ENCODE peak calls at places on chromosomes 13 and 19, in ten cellular contexts. Q is uterus, S is GM13976, F is neural crest cell, K is foreskin fibroblast, W is mucosa of descending colon, V is cardiac muscle cell, G is NB4, I is adrenal gland, O is AG04450. C is an unnamed sample.

GRCh38 chr19:48724796-48725753 is 5.5 kb upstream of the MAMSTR start:
- DNase-seq in F (no peak), Q (peak), O (peak), W (peak), G (peak), S (peak), K (peak), V (peak), I (peak), C (peak)

GRCh38 chr13:96223231-96223630 is 133.3 kb downstream of the HS6ST3 start:
- DNase-seq in F (no peak), W (no peak), O (no peak), Q (no peak), I (no peak), G (no peak), V (no peak), K (peak), S (no peak), C (no peak)

GRCh38 chr19:46716672-46717033 is 261 bp downstream of the PRKD2 start:
- DNase-seq in I (no peak), V (peak), G (no peak), F (no peak), Q (no peak), W (no peak), O (no peak), K (no peak), S (no peak), C (peak)

GRCh38 chr19:12867120-12868099 is 13.8 kb downstream of the DNASE2 start:
- DNase-seq in F (peak), V (peak), W (peak), O (no peak), K (peak), G (no peak), Q (peak), I (peak), S (peak), C (peak)

GRCh38 chr13:102260256-102260655 is 141.6 kb downstream of the FGF14 start:
- DNase-seq in W (no peak), K (no peak), F (no peak), S (no peak), Q (no peak), O (no peak), V (no peak), I (no peak), G (no peak), C (no peak)

GRCh38 chr13:29589234-29589633 is 6.3 kb downstream of the SLC7A1 start:
- DNase-seq in V (no peak), Q (no peak), F (no peak), I (no peak), W (no peak), K (peak), O (no peak), S (no peak), G (no peak), C (no peak)

GRCh38 chr19:38952395-38953165 is 21.8 kb downstream of the MRPS12 start:
- DNase-seq in S (peak), V (peak), O (no peak), I (peak), Q (no peak), G (peak), W (no peak), K (no peak), F (peak), C (peak)

GRCh38 chr19:30419581-30420180 is 47.5 kb downstream of the ZNF536 start:
- DNase-seq in W (no peak), O (no peak), V (no peak), F (no peak), G (no peak), K (peak), Q (no peak), S (no peak), I (peak), C (no peak)

GRCh38 chr13:40189426-40189825 is 477.0 kb downstream of the FOXO1 start:
- DNase-seq in F (no peak), O (no peak), K (no peak), Q (no peak), I (no peak), V (no peak), S (no peak), W (no peak), G (no peak), C (no peak)

GRCh38 chr19:16208064-16208759 is 10.5 kb downstream of the AP1M1 start:
- DNase-seq in W (no peak), O (no peak), V (no peak), I (no peak), Q (no peak), K (no peak), S (no peak), G (no peak), F (no peak), C (peak)

GRCh38 chr13:107493271-107493670 is 722.1 kb downstream of the LIG4 start:
- DNase-seq in W (no peak), K (no peak), V (no peak), I (no peak), G (no peak), O (no peak), F (no peak), S (no peak), Q (no peak), C (no peak)

GRCh38 chr13:20191902-20192469 is 752 bp downstream of the GJB2 start:
- DNase-seq in G (peak), K (no peak), I (no peak), O (no peak), Q (no peak), S (peak), V (no peak), F (no peak), W (peak), C (peak)

GRCh38 chr13:100566543-100566942 is 22.0 kb downstream of the GGACT start:
- DNase-seq in V (no peak), S (no peak), I (no peak), K (peak), W (no peak), G (no peak), O (no peak), F (no peak), Q (no peak), C (no peak)

GRCh38 chr19:38173324-38174041 is 50.5 kb downstream of the DPF1 start:
- DNase-seq in W (no peak), Q (no peak), G (no peak), V (no peak), F (no peak), K (no peak), S (no peak), O (no peak), I (peak), C (peak)

GRCh38 chr13:99517984-99518383 is 16.7 kb downstream of the TM9SF2 start:
- DNase-seq in V (no peak), O (no peak), F (no peak), G (no peak), S (no peak), K (no peak), W (no peak), Q (no peak), I (no peak), C (no peak)

GRCh38 chr19:38745316-38745715 is 1.0 kb upstream of the CAPN12 start:
- DNase-seq in K (no peak), I (no peak), F (no peak), W (no peak), G (no peak), V (no peak), S (no peak), O (no peak), Q (no peak), C (peak)

GRCh38 chr13:88857256-88857655 is 1186.1 kb downstream of the SLITRK5 start:
- DNase-seq in K (no peak), W (no peak), F (no peak), O (no peak), Q (no peak), G (no peak), I (no peak), S (no peak), V (no peak), C (no peak)

GRCh38 chr19:14089662-14090508 is 666 bp downstream of the SAMD1 start:
- DNase-seq in F (peak), W (peak), I (peak), Q (peak), G (peak), K (peak), S (no peak), O (no peak), V (peak), C (peak)

GRCh38 chr19:17001603-17002183 is 24.9 kb downstream of the CPAMD8 start:
- DNase-seq in G (peak), O (no peak), W (peak), F (no peak), S (peak), I (no peak), Q (no peak), V (no peak), K (no peak), C (no peak)

GRCh38 chr13:38045278-38046048 is 175.9 kb upstream of the TRPC4 start:
- DNase-seq in I (no peak), S (no peak), O (no peak), G (peak), F (no peak), Q (no peak), W (no peak), K (no peak), V (peak), C (no peak)

GRCh38 chr19:33293255-33294057 is 8.9 kb downstream of the CEBPA start:
- DNase-seq in Q (peak), F (no peak), S (no peak), W (peak), V (no peak), K (peak), I (no peak), O (peak), G (peak), C (peak)

GRCh38 chr13:66849706-66850105 is 380.4 kb downstream of the PCDH9 start:
- DNase-seq in F (no peak), Q (no peak), K (no peak), O (no peak), I (no peak), S (no peak), G (no peak), V (no peak), W (no peak), C (no peak)

GRCh38 chr13:42223681-42224080 is 48.3 kb upstream of the AKAP11 start:
- DNase-seq in S (no peak), G (no peak), Q (no peak), V (no peak), I (no peak), O (no peak), W (no peak), K (no peak), F (no peak), C (no peak)
- TF ChIP-seq CTCF in S (no peak), G (no peak), Q (no peak), V (no peak), I (no peak), O (no peak), W (no peak), K (no peak), F (no peak), C (no peak)

GRCh38 chr19:8028951-8029491 is 23.5 kb upstream of the CCL25 start:
- DNase-seq in S (no peak), O (no peak), I (no peak), K (no peak), V (peak), W (no peak), G (no peak), Q (no peak), F (peak), C (peak)
- TF ChIP-seq CTCF in S (no peak), O (no peak), I (no peak), K (no peak), V (no peak), W (no peak), G (no peak), Q (no peak), F (no peak), C (no peak)

GRCh38 chr19:2661615-2662014 is 40.9 kb downstream of the GNG7 start:
- DNase-seq in V (no peak), W (no peak), K (no peak), F (no peak), Q (no peak), O (no peak), G (peak), I (no peak), S (no peak), C (no peak)
- TF ChIP-seq CTCF in V (no peak), W (no peak), K (no peak), F (peak), Q (no peak), O (no peak), G (peak), I (no peak), S (no peak), C (peak)

DNA sequence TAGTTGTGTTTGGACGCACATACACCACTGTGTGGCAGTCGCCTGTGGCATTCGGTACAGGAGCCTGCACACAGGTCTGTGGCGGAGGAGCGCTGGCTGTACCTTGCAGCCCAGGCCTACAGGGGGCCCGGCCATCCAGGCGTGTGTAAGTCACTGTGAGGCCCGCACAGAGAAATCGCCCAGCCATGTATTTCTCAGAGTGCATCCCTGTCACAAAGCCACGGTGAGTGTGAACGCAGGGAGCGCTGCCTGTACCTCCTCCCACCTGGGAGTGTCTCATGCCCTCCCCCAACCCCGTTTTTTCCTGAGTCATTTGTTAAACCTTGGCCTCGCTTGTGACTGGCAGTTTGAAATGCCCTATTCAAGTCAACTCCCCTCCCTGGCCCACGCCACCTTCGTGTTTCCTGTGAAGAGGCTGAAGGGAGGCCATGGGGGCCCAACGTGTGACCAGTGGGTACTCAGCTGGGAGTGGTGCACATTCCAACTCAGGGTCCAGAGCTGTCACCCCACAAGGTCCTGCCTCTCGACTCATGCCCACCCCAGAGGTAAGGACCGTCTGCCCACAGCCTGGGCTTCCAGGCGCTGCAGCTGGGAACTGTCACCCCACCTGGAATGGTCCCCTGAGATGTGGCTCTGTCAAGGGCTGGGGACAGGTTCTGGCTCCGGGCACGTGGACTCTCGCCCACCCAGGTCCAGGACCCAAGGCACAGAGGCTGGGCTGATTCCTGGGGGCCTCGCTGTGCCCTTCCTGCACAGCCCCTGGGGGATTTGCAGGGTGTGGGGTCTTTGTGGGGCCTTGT is 11.6 kb upstream of the RASA3 start:
- DNase-seq in G (peak), W (peak), I (no peak), F (no peak), O (no peak), Q (no peak), S (peak), V (peak), K (no peak), C (peak)
- TF ChIP-seq CTCF in G (peak), W (no peak), I (no peak), F (peak), O (peak), Q (no peak), S (no peak), V (peak), K (no peak), C (no peak)

DNA sequence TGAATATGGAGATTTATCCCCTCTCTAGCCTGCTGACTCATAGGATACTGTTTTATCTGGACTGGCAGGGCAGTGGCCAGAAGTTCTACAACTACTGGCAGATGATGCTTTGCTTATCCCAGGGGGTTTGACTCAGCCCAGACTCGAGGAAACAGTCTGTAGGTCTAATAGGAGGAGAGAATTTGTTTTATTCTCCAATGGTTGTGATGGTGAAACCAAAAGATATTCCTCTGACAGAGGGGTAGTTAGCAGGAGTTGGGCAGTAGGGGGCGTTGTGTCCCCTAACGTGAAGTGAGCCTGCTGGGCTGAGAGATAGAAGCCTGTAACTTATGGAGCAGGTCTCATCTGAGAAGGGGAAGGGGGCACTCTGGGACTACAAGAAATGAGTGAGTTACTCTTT is 74.9 kb downstream of the WTIP start:
- DNase-seq in I (no peak), Q (no peak), K (peak), V (peak), W (no peak), O (no peak), F (peak), S (no peak), G (peak), C (no peak)
- TF ChIP-seq CTCF in I (no peak), Q (no peak), K (peak), V (peak), W (no peak), O (peak), F (peak), S (no peak), G (peak), C (peak)

DNA sequence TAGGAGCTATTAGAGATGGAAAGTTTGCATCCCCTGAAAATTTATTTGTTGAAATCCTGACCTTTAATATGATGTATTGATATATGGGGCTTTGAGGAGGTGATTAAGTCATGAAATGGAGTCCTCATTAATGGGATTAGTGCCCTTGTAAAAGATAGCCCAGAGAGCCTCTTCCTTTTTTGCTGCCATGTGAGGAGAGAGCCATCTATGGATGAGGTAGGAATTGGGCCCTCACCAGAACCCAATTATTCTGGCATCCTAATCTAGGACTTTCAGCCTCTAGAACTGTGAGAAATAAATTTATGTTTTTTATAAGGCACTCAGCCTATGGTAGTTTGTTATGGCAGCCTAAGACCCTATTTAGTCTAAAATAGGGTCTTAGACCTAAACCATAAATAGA is 250.2 kb upstream of the SLITRK1 start:
- DNase-seq in S (no peak), G (no peak), F (no peak), W (no peak), O (no peak), Q (no peak), I (no peak), V (no peak), K (no peak), C (no peak)
- TF ChIP-seq CTCF in S (no peak), G (no peak), F (no peak), W (no peak), O (no peak), Q (no peak), I (no peak), V (no peak), K (no peak), C (no peak)

GRCh38 chr13:49419292-49419691 is 24.6 kb downstream of the CAB39L start:
- DNase-seq in W (no peak), V (no peak), K (peak), Q (no peak), F (no peak), S (no peak), I (peak), G (no peak), O (no peak), C (no peak)

GRCh38 chr13:49418206-49418605 is 25.7 kb downstream of the CAB39L start:
- DNase-seq in S (no peak), W (no peak), I (no peak), O (no peak), F (no peak), G (peak), Q (no peak), K (no peak), V (no peak), C (no peak)

DNA sequence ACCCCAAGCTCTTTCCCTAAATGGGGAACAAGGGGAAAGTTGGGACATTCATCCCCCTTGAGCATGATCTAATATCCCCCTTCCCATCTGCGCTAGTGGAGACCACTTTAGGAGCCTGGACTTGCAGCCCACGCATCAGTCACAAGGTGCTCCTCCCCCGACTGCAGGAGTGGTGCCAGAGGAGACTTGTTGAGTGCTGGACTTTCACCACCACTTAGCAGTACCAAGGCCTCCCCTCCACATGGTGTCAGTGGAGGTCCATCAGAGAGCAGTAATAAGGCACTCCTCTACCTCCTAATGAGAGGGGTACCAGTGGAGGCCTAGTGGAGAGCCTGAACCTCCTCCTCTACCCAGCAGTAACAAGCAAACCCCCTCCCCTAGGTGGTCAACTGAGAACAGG is 22.5 kb downstream of the CAB39L start:
- DNase-seq in G (peak), I (no peak), V (peak), S (peak), W (no peak), F (no peak), K (no peak), O (no peak), Q (no peak), C (no peak)
- TF ChIP-seq CTCF in G (peak), I (no peak), V (peak), S (peak), W (no peak), F (peak), K (no peak), O (peak), Q (no peak), C (no peak)

DNA sequence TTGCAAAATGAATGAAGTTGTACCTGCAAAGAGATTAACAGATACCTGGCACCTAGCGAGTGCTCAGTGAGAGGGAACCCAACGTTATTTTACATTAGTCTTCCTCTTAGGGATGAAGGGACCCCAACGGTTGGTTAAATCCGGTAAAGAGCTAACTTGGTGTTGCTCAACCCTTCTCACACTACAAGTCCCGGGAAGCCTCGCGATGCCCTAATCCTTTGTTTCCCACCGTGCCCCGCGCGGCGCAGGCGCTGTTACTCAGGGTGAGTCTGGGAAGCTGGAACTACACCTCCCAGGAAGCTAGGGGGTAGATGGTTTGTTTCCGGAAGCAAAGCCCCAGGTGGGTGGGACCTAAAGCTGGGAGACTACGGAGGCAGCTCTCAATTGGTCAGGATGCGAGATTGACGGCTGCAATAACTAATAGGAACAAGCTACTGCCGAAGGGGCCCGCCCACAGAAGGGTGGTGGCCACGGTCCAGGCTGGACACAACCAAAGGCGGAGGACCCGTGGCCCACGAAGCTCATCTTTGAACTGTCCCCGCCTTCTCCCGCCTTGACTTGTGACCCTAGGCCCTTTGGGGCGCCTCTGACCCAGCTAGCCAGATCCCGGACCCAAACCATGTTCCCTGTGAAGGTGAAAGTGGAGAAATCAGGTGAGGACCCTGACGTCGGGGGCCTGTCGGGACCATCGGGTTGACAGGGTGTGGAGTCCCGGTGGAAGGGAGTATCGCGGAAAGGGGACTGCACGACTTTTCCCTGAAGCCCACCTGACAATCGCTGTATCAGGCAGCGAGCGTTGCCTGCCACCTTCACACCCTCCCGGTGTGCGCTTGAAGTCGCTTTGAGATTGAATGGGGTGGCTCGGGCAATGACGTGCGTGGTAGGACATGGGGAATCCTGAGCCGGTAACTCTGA is at the start of gene LIN37:
- DNase-seq in F (peak), O (peak), G (peak), W (peak), Q (peak), K (peak), V (peak), S (peak), I (peak), C (peak)
- TF ChIP-seq CTCF in F (no peak), O (no peak), G (no peak), W (no peak), Q (no peak), K (no peak), V (no peak), S (no peak), I (no peak), C (no peak)